ENCODE peak calls at places on chromosome 21, in five cellular contexts. One of them, this sample, is unnamed.

GRCh38 chr21:29673096-29673610 is 266.6 kb downstream of the GRIK1 start:
- DNase-seq in mammary epithelial cell: no peak
- DNase-seq in GM12865: no peak
- DNase-seq in cardiac fibroblast: no peak
- DNase-seq in GOT3: no peak
- DNase-seq in this sample: no peak

GRCh38 chr21:25464275-25464674 is 143.0 kb downstream of the MRPL39 start:
- DNase-seq in mammary epithelial cell: peak; percentile 22
- DNase-seq in GM12865: peak; percentile 89
- DNase-seq in cardiac fibroblast: no peak
- DNase-seq in GOT3: no peak
- DNase-seq in this sample: no peak

GRCh38 chr21:28063241-28063640 is 929.4 kb downstream of the LTN1 start:
- DNase-seq in mammary epithelial cell: no peak
- DNase-seq in GM12865: no peak
- DNase-seq in cardiac fibroblast: no peak
- DNase-seq in GOT3: no peak
- DNase-seq in this sample: no peak

GRCh38 chr21:44925027-44925755 is 4.5 kb upstream of the ITGB2 start:
- DNase-seq in mammary epithelial cell: peak; percentile 86
- DNase-seq in GM12865: no peak
- DNase-seq in cardiac fibroblast: peak; percentile 79
- DNase-seq in GOT3: no peak
- DNase-seq in this sample: no peak

GRCh38 chr21:46397993-46398392 is 60.7 kb upstream of the DIP2A start:
- DNase-seq in mammary epithelial cell: no peak
- DNase-seq in GM12865: no peak
- DNase-seq in cardiac fibroblast: no peak
- DNase-seq in GOT3: no peak
- DNase-seq in this sample: no peak

GRCh38 chr21:13937236-13937635 is 273.5 kb downstream of the LIPI start:
- DNase-seq in mammary epithelial cell: no peak
- DNase-seq in GM12865: no peak
- DNase-seq in cardiac fibroblast: no peak
- DNase-seq in GOT3: no peak
- DNase-seq in this sample: no peak

GRCh38 chr21:42652527-42653491 is 612 bp upstream of the PDE9A start:
- DNase-seq in mammary epithelial cell: peak; percentile 29
- DNase-seq in GM12865: no peak
- DNase-seq in cardiac fibroblast: peak; percentile 61
- DNase-seq in GOT3: no peak
- DNase-seq in this sample: peak; percentile 59

GRCh38 chr21:34836103-34836932 is 167.5 kb downstream of the CLIC6 start:
- DNase-seq in mammary epithelial cell: peak; percentile 94
- DNase-seq in GM12865: no peak
- DNase-seq in cardiac fibroblast: peak; percentile 98
- DNase-seq in GOT3: peak; percentile 70
- DNase-seq in this sample: no peak

GRCh38 chr21:39452965-39453332 is 1.2 kb downstream of the SH3BGR start:
- DNase-seq in mammary epithelial cell: no peak
- DNase-seq in GM12865: no peak
- DNase-seq in cardiac fibroblast: no peak
- DNase-seq in GOT3: no peak
- DNase-seq in this sample: no peak

GRCh38 chr21:41762236-41762635 is 4.6 kb downstream of the RIPK4 start:
- DNase-seq in mammary epithelial cell: no peak
- DNase-seq in GM12865: no peak
- DNase-seq in cardiac fibroblast: no peak
- DNase-seq in GOT3: no peak
- DNase-seq in this sample: no peak

GRCh38 chr21:22885079-22885478 is 1886.9 kb downstream of the NCAM2 start:
- DNase-seq in mammary epithelial cell: no peak
- DNase-seq in GM12865: no peak
- DNase-seq in cardiac fibroblast: no peak
- DNase-seq in GOT3: no peak
- DNase-seq in this sample: no peak

GRCh38 chr21:24290151-24290833 is 1317.0 kb downstream of the MRPL39 start:
- DNase-seq in mammary epithelial cell: no peak
- DNase-seq in GM12865: peak; percentile 3
- DNase-seq in cardiac fibroblast: no peak
- DNase-seq in GOT3: no peak
- DNase-seq in this sample: no peak

GRCh38 chr21:45502006-45502345 is 40.3 kb downstream of the SLC19A1 start:
- DNase-seq in mammary epithelial cell: no peak
- DNase-seq in GM12865: no peak
- DNase-seq in cardiac fibroblast: no peak
- DNase-seq in GOT3: no peak
- DNase-seq in this sample: no peak

GRCh38 chr21:25956993-25957714 is 213.4 kb downstream of the APP start:
- DNase-seq in mammary epithelial cell: peak; percentile 52
- DNase-seq in GM12865: no peak
- DNase-seq in cardiac fibroblast: peak; percentile 78
- DNase-seq in GOT3: no peak
- DNase-seq in this sample: no peak

GRCh38 chr21:29033871-29034270 is 9.4 kb downstream of the USP16 start:
- DNase-seq in mammary epithelial cell: no peak
- DNase-seq in GM12865: no peak
- DNase-seq in cardiac fibroblast: no peak
- DNase-seq in GOT3: no peak
- DNase-seq in this sample: no peak

GRCh38 chr21:19935459-19935858 is 1062.8 kb upstream of the NCAM2 start:
- DNase-seq in mammary epithelial cell: no peak
- DNase-seq in GM12865: no peak
- DNase-seq in cardiac fibroblast: no peak
- DNase-seq in GOT3: no peak
- DNase-seq in this sample: no peak

GRCh38 chr21:17805966-17806365 is 13.2 kb downstream of the C21orf91 start:
- DNase-seq in mammary epithelial cell: no peak
- DNase-seq in GM12865: no peak
- DNase-seq in cardiac fibroblast: no peak
- DNase-seq in GOT3: no peak
- DNase-seq in this sample: no peak

GRCh38 chr21:17461014-17461413 is 51.8 kb upstream of the CXADR start:
- DNase-seq in mammary epithelial cell: peak; percentile 70
- DNase-seq in GM12865: no peak
- DNase-seq in cardiac fibroblast: peak; percentile 91
- DNase-seq in GOT3: no peak
- DNase-seq in this sample: no peak

This sample was measured in SW 1271.